ENCODE peak calls at places on chromosome 7, in five cellular contexts. O is brain microvascular endothelial cell, E is neural progenitor cell, Y is adrenal gland, G is fibroblast of the aortic adventitia. F is an unnamed sample.

GRCh38 chr7:120989571-120990220 is 1.2 kb downstream of the CPED1 start:
- DNase-seq in Y (no peak), O (no peak), E (no peak), G (peak; percentile 77), F (no peak)

GRCh38 chr7:37635368-37635767 is 48.2 kb upstream of the GPR141 start:
- DNase-seq in O (no peak), E (no peak), G (no peak), Y (no peak), F (no peak)

GRCh38 chr7:105131890-105132289 is 117.9 kb downstream of the KMT2E start:
- DNase-seq in G (no peak), Y (peak; percentile 62), O (no peak), E (no peak), F (no peak)

GRCh38 chr7:127231415-127231814 is 21.3 kb downstream of the GRM8 start:
- DNase-seq in E (no peak), Y (no peak), O (no peak), G (no peak), F (no peak)

GRCh38 chr7:30285531-30286284 is 1.3 kb downstream of the ZNRF2 start:
- DNase-seq in E (peak; percentile 53), G (peak; percentile 57), O (peak; percentile 28), Y (peak; percentile 67), F (peak; percentile 56)

GRCh38 chr7:6350057-6350752 is 77.8 kb upstream of the CYTH3 start:
- DNase-seq in E (no peak), O (no peak), G (no peak), Y (no peak), F (peak; percentile 19)

GRCh38 chr7:6273380-6273837 is 985 bp upstream of the CYTH3 start:
- DNase-seq in G (no peak), E (no peak), O (no peak), Y (peak; percentile 87), F (no peak)

GRCh38 chr7:73738220-73738611 is 386 bp downstream of the ABHD11 start:
- DNase-seq in O (peak; percentile 28), G (peak; percentile 55), E (peak; percentile 74), Y (peak; percentile 74), F (peak; percentile 50)

GRCh38 chr7:104976966-104977636 is 36.9 kb upstream of the KMT2E start:
- DNase-seq in Y (peak; percentile 37), G (peak; percentile 34), O (no peak), E (no peak), F (no peak)

GRCh38 chr7:147438216-147438615 is 1152.3 kb upstream of the C7orf33 start:
- DNase-seq in Y (no peak), E (no peak), G (no peak), O (no peak), F (no peak)

GRCh38 chr7:143214789-143215679 is 6.8 kb upstream of the TAS2R40 start:
- DNase-seq in O (peak; percentile 64), Y (peak; percentile 82), E (peak; percentile 91), G (peak; percentile 94), F (peak; percentile 87)

GRCh38 chr7:101556453-101556968 is 72.6 kb downstream of the MYL10 start:
- DNase-seq in E (no peak), Y (no peak), O (no peak), G (no peak), F (no peak)

GRCh38 chr7:143257501-143257900 is 5.7 kb upstream of the GSTK1 start:
- DNase-seq in O (no peak), Y (no peak), G (no peak), E (no peak), F (no peak)

GRCh38 chr7:50391386-50391785 is 58.8 kb downstream of the FIGNL1 start:
- DNase-seq in E (no peak), O (no peak), G (no peak), Y (no peak), F (no peak)

GRCh38 chr7:50389961-50390360 is 60.2 kb downstream of the FIGNL1 start:
- DNase-seq in O (no peak), G (no peak), E (no peak), Y (no peak), F (no peak)

GRCh38 chr7:50393547-50394252 is 56.5 kb downstream of the FIGNL1 start:
- DNase-seq in O (no peak), Y (no peak), G (no peak), E (no peak), F (no peak)

GRCh38 chr7:50394315-50394714 is 55.8 kb downstream of the FIGNL1 start:
- DNase-seq in Y (no peak), E (no peak), O (no peak), G (no peak), F (no peak)

DNA sequence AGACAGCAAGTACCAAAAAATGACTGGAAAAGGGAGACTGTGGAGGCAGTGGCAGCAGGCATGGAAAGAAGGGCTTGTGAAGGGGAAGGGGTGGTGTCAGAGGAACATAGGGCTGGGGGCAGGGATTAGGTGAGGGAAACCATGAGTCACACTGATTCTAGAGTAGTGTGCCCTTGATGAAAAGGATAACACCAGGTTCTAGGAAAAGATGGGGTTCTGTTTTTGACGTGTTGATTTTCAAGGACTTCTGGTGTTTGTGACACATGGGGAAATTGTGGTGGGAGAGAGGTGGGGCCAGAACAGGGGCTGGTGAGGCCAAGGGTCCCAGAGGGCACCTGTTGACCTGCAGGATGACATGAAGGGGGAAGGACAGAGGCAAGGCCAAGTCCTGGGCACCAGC is 57.1 kb downstream of the FIGNL1 start:
- DNase-seq in E (no peak), Y (no peak), O (no peak), G (no peak), F (no peak)
- H3K4me3 ChIP-seq in E (no peak overlapping the region), Y (no peak overlapping the region), O (no peak overlapping the region), G (no peak overlapping the region), F (no peak overlapping the region)

GRCh38 chr7:66504131-66504530 is 124.5 kb upstream of the KCTD7 start:
- DNase-seq in E (no peak), O (no peak), G (no peak), Y (no peak), F (no peak)

GRCh38 chr7:66503551-66504031 is 125.1 kb upstream of the KCTD7 start:
- DNase-seq in Y (no peak), G (no peak), E (no peak), O (no peak), F (no peak)

GRCh38 chr7:66500087-66500486 is 128.6 kb upstream of the KCTD7 start:
- DNase-seq in O (no peak), E (no peak), G (no peak), Y (peak; percentile 52), F (no peak)

GRCh38 chr7:66503036-66503370 is 125.7 kb upstream of the KCTD7 start:
- DNase-seq in E (no peak), G (no peak), Y (no peak), O (no peak), F (no peak)

DNA sequence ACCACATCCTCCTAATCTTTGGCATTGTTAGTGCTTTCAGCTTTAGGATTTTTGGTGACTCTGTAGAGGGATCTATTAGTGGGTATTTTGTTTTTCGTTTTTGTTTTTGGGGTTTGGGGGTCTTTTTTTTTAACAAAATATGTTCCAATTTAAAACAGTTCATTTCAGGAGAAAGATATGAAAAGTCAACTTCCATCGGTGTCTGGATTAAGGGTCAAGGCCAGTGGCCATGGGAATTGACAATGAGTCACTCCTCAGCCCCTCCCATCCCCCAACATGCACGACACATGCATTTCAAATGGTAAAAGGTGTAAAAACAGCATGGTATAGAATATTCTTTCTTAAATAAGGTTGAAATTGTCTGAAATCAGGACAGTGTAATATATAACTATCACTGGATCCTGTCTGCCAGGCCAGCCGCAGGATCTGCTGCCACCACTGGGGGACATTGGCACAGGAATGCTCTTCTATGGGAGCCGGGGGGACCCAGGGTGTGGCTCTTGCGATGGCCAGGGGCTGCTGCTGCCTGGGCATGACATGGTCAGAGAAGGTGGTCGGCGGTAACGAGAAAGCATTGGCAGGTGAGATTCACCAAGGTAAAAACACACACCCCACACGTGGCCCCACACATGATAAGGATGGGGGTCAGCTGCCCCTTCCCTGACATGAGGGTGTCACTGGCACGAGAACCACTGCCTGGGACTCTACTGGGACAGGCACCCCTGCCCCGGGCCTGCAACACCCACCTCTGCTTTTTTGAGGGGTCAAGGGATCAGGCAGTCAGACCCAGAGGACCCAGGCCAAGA is 126.2 kb upstream of the KCTD7 start:
- DNase-seq in O (no peak), E (no peak), Y (peak; percentile 72), G (no peak), F (no peak)
- TF ChIP-seq CTCF in O (peak; percentile 55), E (no peak), Y (no peak), G (peak; percentile 3), F (no peak)

GRCh38 chr7:98616381-98617050 is 569 bp upstream of the NPTX2 start:
- DNase-seq in O (no peak), G (no peak), E (peak; percentile 51), Y (peak; percentile 72), F (no peak)

GRCh38 chr7:98619450-98620321 is 2.6 kb downstream of the NPTX2 start:
- DNase-seq in O (no peak), G (peak; percentile 83), E (peak; percentile 67), Y (peak; percentile 85), F (peak; percentile 3)

GRCh38 chr7:98617960-98618418 is 904 bp downstream of the NPTX2 start:
- DNase-seq in G (no peak), Y (no peak), E (peak; percentile 63), O (no peak), F (no peak)

GRCh38 chr7:98618786-98619185 is 1.7 kb downstream of the NPTX2 start:
- DNase-seq in O (no peak), Y (no peak), G (peak; percentile 60), E (no peak), F (no peak)

DNA sequence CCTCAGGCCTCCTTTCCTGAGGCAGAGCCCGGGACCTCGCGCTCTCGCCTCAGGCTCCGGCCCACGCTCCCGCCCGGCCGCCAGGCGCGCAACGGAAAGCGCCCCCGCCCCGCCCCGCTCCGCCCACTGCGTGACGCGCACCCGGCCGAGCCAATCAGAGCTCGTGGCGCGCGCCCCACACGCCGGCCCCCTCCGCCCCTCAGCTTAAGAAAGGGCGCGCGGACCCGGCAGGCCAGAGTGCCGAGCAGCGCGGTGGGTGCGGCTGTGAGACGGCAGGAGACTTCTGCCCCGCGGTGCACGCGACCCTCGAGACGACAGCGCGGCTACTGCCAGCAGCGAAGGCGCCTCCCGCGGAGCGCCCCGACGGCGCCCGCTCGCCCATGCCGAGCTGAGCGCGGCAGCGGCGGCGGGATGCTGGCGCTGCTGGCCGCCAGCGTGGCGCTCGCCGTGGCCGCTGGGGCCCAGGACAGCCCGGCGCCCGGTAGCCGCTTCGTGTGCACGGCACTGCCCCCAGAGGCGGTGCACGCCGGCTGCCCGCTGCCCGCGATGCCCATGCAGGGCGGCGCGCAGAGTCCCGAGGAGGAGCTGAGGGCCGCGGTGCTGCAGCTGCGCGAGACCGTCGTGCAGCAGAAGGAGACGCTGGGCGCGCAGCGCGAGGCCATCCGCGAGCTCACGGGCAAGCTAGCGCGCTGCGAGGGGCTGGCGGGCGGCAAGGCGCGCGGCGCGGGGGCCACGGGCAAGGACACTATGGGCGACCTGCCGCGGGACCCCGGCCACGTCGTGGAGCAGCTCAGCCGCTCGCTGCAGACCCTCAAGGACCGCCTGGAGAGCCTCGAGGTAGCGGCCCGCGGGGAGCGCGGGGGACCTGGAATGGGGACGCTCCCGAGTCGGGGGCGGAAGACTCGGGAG is at the start of gene NPTX2:
- DNase-seq in Y (peak; percentile 80), E (peak; percentile 92), G (peak; percentile 12), O (no peak), F (no peak)
- H3K4me3 ChIP-seq in Y (no peak within 1 kb of the TSS), E (peak within 1 kb of the TSS; percentile 44), G (peak within 1 kb of the TSS; percentile 45), O (peak within 1 kb of the TSS; percentile 27), F (no peak within 1 kb of the TSS)

GRCh38 chr7:20539201-20539600 is 76.3 kb upstream of the ABCB5 start:
- DNase-seq in Y (no peak), O (no peak), E (peak; percentile 20), G (peak; percentile 23), F (no peak)
- TF ChIP-seq CTCF in Y (peak; percentile 41), O (peak; percentile 48), E (peak; percentile 40), G (peak; percentile 20), F (peak; percentile 3)